ENCODE peak calls at places on chromosomes 13 and 19, in eight cellular contexts. One of them, this sample, is unnamed.

GRCh38 chr13:55244991-55245644 is 1895.6 kb upstream of the PRR20A start:
- DNase-seq in pancreas: no peak
- DNase-seq in GM23338: peak; percentile 91
- DNase-seq in body of pancreas: no peak
- DNase-seq in H1: peak; percentile 46
- DNase-seq in cardiac muscle cell: peak; percentile 25
- DNase-seq in CD8-positive, alpha-beta T cell: no peak
- DNase-seq in substantia nigra: no peak
- DNase-seq in this sample: no peak

GRCh38 chr19:15452111-15453047 is 2.6 kb upstream of the WIZ start:
- DNase-seq in substantia nigra: no peak
- DNase-seq in cardiac muscle cell: peak; percentile 90
- DNase-seq in body of pancreas: peak; percentile 92
- DNase-seq in H1: peak; percentile 91
- DNase-seq in GM23338: peak; percentile 99
- DNase-seq in pancreas: peak; percentile 96
- DNase-seq in CD8-positive, alpha-beta T cell: no peak
- DNase-seq in this sample: peak; percentile 49

GRCh38 chr19:31350693-31351211 is 1.5 kb upstream of the TSHZ3 start:
- DNase-seq in cardiac muscle cell: peak; percentile 81
- DNase-seq in substantia nigra: no peak
- DNase-seq in H1: no peak
- DNase-seq in CD8-positive, alpha-beta T cell: no peak
- DNase-seq in GM23338: peak; percentile 70
- DNase-seq in body of pancreas: peak; percentile 55
- DNase-seq in pancreas: peak; percentile 64
- DNase-seq in this sample: no peak

GRCh38 chr19:19642506-19643157 is 825 bp downstream of the GMIP start:
- DNase-seq in H1: no peak
- DNase-seq in cardiac muscle cell: no peak
- DNase-seq in CD8-positive, alpha-beta T cell: no peak
- DNase-seq in GM23338: no peak
- DNase-seq in pancreas: no peak
- DNase-seq in body of pancreas: no peak
- DNase-seq in substantia nigra: no peak
- DNase-seq in this sample: no peak

GRCh38 chr13:87128006-87128405 is 543.2 kb upstream of the SLITRK5 start:
- DNase-seq in substantia nigra: no peak
- DNase-seq in pancreas: no peak
- DNase-seq in cardiac muscle cell: no peak
- DNase-seq in body of pancreas: no peak
- DNase-seq in CD8-positive, alpha-beta T cell: no peak
- DNase-seq in GM23338: peak; percentile 85
- DNase-seq in H1: peak; percentile 43
- DNase-seq in this sample: no peak

GRCh38 chr13:113117956-113118327 is 4.7 kb upstream of the F10 start:
- DNase-seq in H1: no peak
- DNase-seq in pancreas: no peak
- DNase-seq in GM23338: no peak
- DNase-seq in cardiac muscle cell: no peak
- DNase-seq in body of pancreas: no peak
- DNase-seq in CD8-positive, alpha-beta T cell: no peak
- DNase-seq in substantia nigra: no peak
- DNase-seq in this sample: no peak

GRCh38 chr19:31372245-31372781 is 23.1 kb upstream of the TSHZ3 start:
- DNase-seq in GM23338: no peak
- DNase-seq in CD8-positive, alpha-beta T cell: no peak
- DNase-seq in pancreas: no peak
- DNase-seq in body of pancreas: no peak
- DNase-seq in H1: no peak
- DNase-seq in cardiac muscle cell: no peak
- DNase-seq in substantia nigra: no peak
- DNase-seq in this sample: no peak

GRCh38 chr19:13920940-13921744 is 15.1 kb downstream of the CC2D1A start:
- DNase-seq in CD8-positive, alpha-beta T cell: no peak
- DNase-seq in cardiac muscle cell: no peak
- DNase-seq in H1: no peak
- DNase-seq in body of pancreas: no peak
- DNase-seq in substantia nigra: no peak
- DNase-seq in pancreas: no peak
- DNase-seq in GM23338: peak; percentile 76
- DNase-seq in this sample: no peak

GRCh38 chr13:110017379-110017778 is 231.0 kb upstream of the IRS2 start:
- DNase-seq in cardiac muscle cell: no peak
- DNase-seq in body of pancreas: peak; percentile 44
- DNase-seq in CD8-positive, alpha-beta T cell: no peak
- DNase-seq in GM23338: peak; percentile 53
- DNase-seq in H1: peak; percentile 29
- DNase-seq in substantia nigra: no peak
- DNase-seq in pancreas: no peak
- DNase-seq in this sample: no peak

GRCh38 chr19:54142166-54142780 is 4.7 kb downstream of the CNOT3 start:
- DNase-seq in body of pancreas: no peak
- DNase-seq in H1: no peak
- DNase-seq in pancreas: no peak
- DNase-seq in substantia nigra: no peak
- DNase-seq in GM23338: no peak
- DNase-seq in CD8-positive, alpha-beta T cell: no peak
- DNase-seq in cardiac muscle cell: no peak
- DNase-seq in this sample: no peak
- H3K27ac ChIP-seq in body of pancreas: no peak overlapping the region
- H3K27ac ChIP-seq in H1: no peak overlapping the region
- H3K27ac ChIP-seq in pancreas: no peak overlapping the region
- H3K27ac ChIP-seq in substantia nigra: no peak overlapping the region
- H3K27ac ChIP-seq in GM23338: no peak overlapping the region
- H3K27ac ChIP-seq in CD8-positive, alpha-beta T cell: no peak overlapping the region
- H3K27ac ChIP-seq in cardiac muscle cell: no peak overlapping the region
- H3K27ac ChIP-seq in this sample: no peak overlapping the region

GRCh38 chr13:105979131-105979530 is 556.3 kb downstream of the EFNB2 start:
- DNase-seq in GM23338: no peak
- DNase-seq in CD8-positive, alpha-beta T cell: no peak
- DNase-seq in pancreas: no peak
- DNase-seq in H1: no peak
- DNase-seq in body of pancreas: no peak
- DNase-seq in cardiac muscle cell: no peak
- DNase-seq in substantia nigra: no peak
- DNase-seq in this sample: no peak
- H3K27ac ChIP-seq in GM23338: no peak overlapping the region
- H3K27ac ChIP-seq in CD8-positive, alpha-beta T cell: no peak overlapping the region
- H3K27ac ChIP-seq in pancreas: peak overlapping the region; percentile 39
- H3K27ac ChIP-seq in H1: no peak overlapping the region
- H3K27ac ChIP-seq in body of pancreas: peak overlapping the region; percentile 50
- H3K27ac ChIP-seq in cardiac muscle cell: no peak overlapping the region
- H3K27ac ChIP-seq in substantia nigra: no peak overlapping the region
- H3K27ac ChIP-seq in this sample: no peak overlapping the region

GRCh38 chr19:46407891-46408426 is 5.4 kb downstream of the CCDC8 start:
- DNase-seq in cardiac muscle cell: no peak
- DNase-seq in body of pancreas: no peak
- DNase-seq in CD8-positive, alpha-beta T cell: no peak
- DNase-seq in H1: no peak
- DNase-seq in GM23338: no peak
- DNase-seq in pancreas: no peak
- DNase-seq in substantia nigra: no peak
- DNase-seq in this sample: no peak
- H3K27ac ChIP-seq in cardiac muscle cell: peak overlapping the region; percentile 76
- H3K27ac ChIP-seq in body of pancreas: peak overlapping the region; percentile 25
- H3K27ac ChIP-seq in CD8-positive, alpha-beta T cell: no peak overlapping the region
- H3K27ac ChIP-seq in H1: no peak overlapping the region
- H3K27ac ChIP-seq in GM23338: no peak overlapping the region
- H3K27ac ChIP-seq in pancreas: no peak overlapping the region
- H3K27ac ChIP-seq in substantia nigra: no peak overlapping the region
- H3K27ac ChIP-seq in this sample: peak overlapping the region; percentile 74

DNA sequence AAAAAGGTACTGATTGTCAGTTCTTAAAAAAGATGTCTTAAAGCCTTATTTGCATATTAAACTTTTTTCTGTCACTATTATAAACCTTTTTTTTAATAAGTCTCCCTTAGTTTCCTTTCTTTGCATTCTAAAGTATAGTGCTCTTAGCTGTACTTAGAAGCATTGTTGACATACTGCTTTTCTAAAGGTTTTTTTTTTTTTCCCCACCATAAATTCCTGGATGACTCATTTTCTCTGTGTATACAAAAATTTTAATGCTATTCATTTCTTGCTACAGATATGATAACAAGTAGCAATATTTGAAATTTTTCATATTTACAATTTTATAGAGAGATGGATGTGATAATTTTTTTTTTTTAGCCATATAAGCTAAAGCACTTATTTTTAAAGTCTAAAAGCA is 43.5 kb downstream of the METTL21C start:
- DNase-seq in substantia nigra: no peak
- DNase-seq in body of pancreas: no peak
- DNase-seq in GM23338: no peak
- DNase-seq in pancreas: no peak
- DNase-seq in CD8-positive, alpha-beta T cell: no peak
- DNase-seq in H1: no peak
- DNase-seq in cardiac muscle cell: no peak
- DNase-seq in this sample: no peak
- H3K27ac ChIP-seq in substantia nigra: no peak overlapping the region
- H3K27ac ChIP-seq in body of pancreas: no peak overlapping the region
- H3K27ac ChIP-seq in GM23338: no peak overlapping the region
- H3K27ac ChIP-seq in pancreas: no peak overlapping the region
- H3K27ac ChIP-seq in CD8-positive, alpha-beta T cell: no peak overlapping the region
- H3K27ac ChIP-seq in H1: no peak overlapping the region
- H3K27ac ChIP-seq in cardiac muscle cell: no peak overlapping the region
- H3K27ac ChIP-seq in this sample: no peak overlapping the region

GRCh38 chr19:1490020-1490310 is 185 bp downstream of the PCSK4 start:
- DNase-seq in cardiac muscle cell: no peak
- DNase-seq in CD8-positive, alpha-beta T cell: no peak
- DNase-seq in H1: no peak
- DNase-seq in GM23338: no peak
- DNase-seq in substantia nigra: no peak
- DNase-seq in body of pancreas: no peak
- DNase-seq in pancreas: no peak
- DNase-seq in this sample: no peak
- H3K27ac ChIP-seq in cardiac muscle cell: peak overlapping the region; percentile 58
- H3K27ac ChIP-seq in CD8-positive, alpha-beta T cell: no peak overlapping the region
- H3K27ac ChIP-seq in H1: no peak overlapping the region
- H3K27ac ChIP-seq in GM23338: no peak overlapping the region
- H3K27ac ChIP-seq in substantia nigra: peak overlapping the region; percentile 66
- H3K27ac ChIP-seq in body of pancreas: peak overlapping the region; percentile 63
- H3K27ac ChIP-seq in pancreas: peak overlapping the region; percentile 65
- H3K27ac ChIP-seq in this sample: no peak overlapping the region

GRCh38 chr13:35992964-35993363 is 138.2 kb downstream of the DCLK1 start:
- DNase-seq in substantia nigra: no peak
- DNase-seq in H1: no peak
- DNase-seq in pancreas: no peak
- DNase-seq in GM23338: no peak
- DNase-seq in cardiac muscle cell: no peak
- DNase-seq in body of pancreas: no peak
- DNase-seq in CD8-positive, alpha-beta T cell: no peak
- DNase-seq in this sample: no peak

GRCh38 chr13:35996360-35996759 is 134.8 kb downstream of the DCLK1 start:
- DNase-seq in cardiac muscle cell: no peak
- DNase-seq in substantia nigra: no peak
- DNase-seq in pancreas: no peak
- DNase-seq in GM23338: no peak
- DNase-seq in body of pancreas: no peak
- DNase-seq in CD8-positive, alpha-beta T cell: no peak
- DNase-seq in H1: no peak
- DNase-seq in this sample: no peak

GRCh38 chr13:35990196-35990595 is 141.0 kb downstream of the DCLK1 start:
- DNase-seq in CD8-positive, alpha-beta T cell: no peak
- DNase-seq in body of pancreas: no peak
- DNase-seq in substantia nigra: no peak
- DNase-seq in cardiac muscle cell: no peak
- DNase-seq in GM23338: peak; percentile 71
- DNase-seq in pancreas: no peak
- DNase-seq in H1: no peak
- DNase-seq in this sample: no peak

GRCh38 chr13:35995136-35995535 is 136.0 kb downstream of the DCLK1 start:
- DNase-seq in pancreas: no peak
- DNase-seq in GM23338: no peak
- DNase-seq in cardiac muscle cell: no peak
- DNase-seq in substantia nigra: no peak
- DNase-seq in body of pancreas: no peak
- DNase-seq in H1: no peak
- DNase-seq in CD8-positive, alpha-beta T cell: no peak
- DNase-seq in this sample: no peak

DNA sequence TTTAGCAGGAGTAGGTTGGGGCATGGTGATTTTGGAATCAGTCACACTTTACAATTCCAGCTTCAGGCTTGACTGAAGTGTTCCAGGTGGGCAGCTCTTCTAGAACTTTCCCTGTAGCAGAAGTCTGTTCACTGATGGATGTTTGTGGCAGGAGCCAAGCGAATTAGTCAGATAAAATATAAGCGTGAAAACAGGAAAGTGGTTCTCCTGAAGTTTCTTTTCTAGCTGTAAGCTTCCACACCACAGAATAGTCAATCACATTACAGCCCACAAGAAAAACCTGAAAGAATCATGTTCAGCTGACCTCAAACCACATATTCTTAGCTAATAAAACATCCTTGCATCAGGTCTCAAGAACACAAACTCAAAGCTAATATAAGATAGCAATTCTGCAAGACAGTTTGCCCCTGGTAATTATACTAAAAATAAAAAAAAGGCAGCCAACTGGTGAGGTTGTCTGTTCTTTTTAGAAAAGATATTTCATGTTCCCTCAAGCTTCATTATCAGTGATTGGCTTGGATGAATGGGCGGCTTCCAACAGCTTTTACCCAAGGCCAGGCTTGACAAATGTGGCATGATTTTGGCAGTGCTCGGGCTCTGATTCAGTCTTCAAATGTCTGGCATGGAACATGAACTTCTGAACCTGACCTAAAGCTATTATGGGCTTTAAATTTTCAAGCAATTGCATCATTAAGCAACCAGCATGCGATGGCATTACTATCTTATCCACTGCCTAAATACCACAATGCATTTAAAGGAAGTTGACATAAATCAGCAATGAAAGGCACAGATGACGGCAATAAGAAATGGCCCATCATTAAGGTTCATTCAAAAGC is 136.8 kb downstream of the DCLK1 start:
- DNase-seq in CD8-positive, alpha-beta T cell: no peak
- DNase-seq in pancreas: peak; percentile 48
- DNase-seq in body of pancreas: peak; percentile 73
- DNase-seq in substantia nigra: no peak
- DNase-seq in GM23338: no peak
- DNase-seq in H1: no peak
- DNase-seq in cardiac muscle cell: no peak
- DNase-seq in this sample: peak; percentile 34
- H3K27ac ChIP-seq in CD8-positive, alpha-beta T cell: no peak overlapping the region
- H3K27ac ChIP-seq in pancreas: no peak overlapping the region
- H3K27ac ChIP-seq in body of pancreas: no peak overlapping the region
- H3K27ac ChIP-seq in substantia nigra: no peak overlapping the region
- H3K27ac ChIP-seq in GM23338: peak overlapping the region; percentile 29
- H3K27ac ChIP-seq in H1: no peak overlapping the region
- H3K27ac ChIP-seq in cardiac muscle cell: no peak overlapping the region
- H3K27ac ChIP-seq in this sample: peak overlapping the region; percentile 81

This sample was measured in thoracic aorta.